ENCODE peak calls at places on chromosomes 13 and 19, in nine cellular contexts. H is CD8-positive, alpha-beta T cell; Y is cardiac fibroblast; U is CD4-positive, alpha-beta T cell; R is body of pancreas; F is HFF-Myc; E is neuronal stem cell; W is ovary; Z is kidney glomerular epithelial cell. V is an unnamed sample.

GRCh38 chr19:10796653-10797052 is 39.4 kb downstream of the TMED1 start:
- DNase-seq in R (no peak), E (no peak), F (no peak), Z (no peak), U (no peak), W (no peak), H (no peak), Y (no peak), V (no peak)

GRCh38 chr19:55581828-55582223 is 1.2 kb upstream of the ZNF579 start:
- DNase-seq in U (no peak), E (no peak), H (no peak), F (no peak), Y (no peak), R (no peak), Z (peak; percentile 99), W (no peak), V (no peak)

GRCh38 chr13:104510422-104510821 is 1444.2 kb upstream of the SLC10A2 start:
- DNase-seq in W (no peak), Y (no peak), U (no peak), H (no peak), E (no peak), R (peak; percentile 12), F (no peak), Z (no peak), V (no peak)

GRCh38 chr13:21676611-21677021 is 5.7 kb downstream of the FGF9 start:
- DNase-seq in E (peak; percentile 6), U (no peak), Z (peak; percentile 52), F (no peak), R (peak; percentile 68), H (no peak), Y (no peak), W (no peak), V (no peak)

GRCh38 chr13:91368676-91369425 is 21.4 kb downstream of the MIR17HG start:
- DNase-seq in H (no peak), E (no peak), W (no peak), Z (no peak), U (no peak), Y (peak; percentile 14), F (no peak), R (no peak), V (no peak)

GRCh38 chr19:35446194-35446593 is 1.9 kb upstream of the FFAR2 start:
- DNase-seq in F (no peak), R (no peak), Z (no peak), W (no peak), Y (peak; percentile 80), U (no peak), E (no peak), H (no peak), V (no peak)

GRCh38 chr13:41401371-41401770 is 56.0 kb upstream of the RGCC start:
- DNase-seq in Z (no peak), H (no peak), R (no peak), Y (no peak), E (no peak), U (no peak), F (no peak), W (no peak), V (no peak)

GRCh38 chr13:20274466-20274865 is 42.3 kb upstream of the GJB6 start:
- DNase-seq in R (no peak), W (no peak), Z (no peak), F (no peak), E (no peak), H (no peak), U (no peak), Y (no peak), V (no peak)

GRCh38 chr13:37956536-37956935 is 87.0 kb upstream of the TRPC4 start:
- DNase-seq in Y (no peak), W (no peak), R (no peak), F (no peak), Z (no peak), H (no peak), E (no peak), U (no peak), V (no peak)

GRCh38 chr13:94557836-94558235 is 38.1 kb downstream of the TGDS start:
- DNase-seq in F (no peak), R (no peak), W (no peak), Z (no peak), Y (no peak), E (no peak), H (no peak), U (no peak), V (no peak)

GRCh38 chr19:35140898-35141626 is 2.0 kb upstream of the FXYD7 start:
- DNase-seq in F (peak; percentile 48), Z (peak; percentile 87), H (peak; percentile 95), U (peak; percentile 96), Y (peak; percentile 94), W (peak; percentile 93), R (peak; percentile 94), E (peak; percentile 87), V (no peak)

GRCh38 chr13:29550589-29550988 is 44.9 kb downstream of the SLC7A1 start:
- DNase-seq in W (no peak), U (no peak), Z (no peak), F (no peak), E (no peak), H (no peak), R (no peak), Y (no peak), V (no peak)

GRCh38 chr13:26425439-26426358 is 131.8 kb upstream of the WASF3 start:
- DNase-seq in E (no peak), U (no peak), Y (no peak), R (peak; percentile 59), W (no peak), H (no peak), F (no peak), Z (peak; percentile 59), V (no peak)

GRCh38 chr13:100513987-100514670 is 74.5 kb downstream of the GGACT start:
- DNase-seq in Y (peak; percentile 38), H (no peak), E (no peak), F (no peak), R (no peak), W (no peak), Z (no peak), U (no peak), V (no peak)

GRCh38 chr19:50492303-50493052 is 15.8 kb upstream of the GARIN5A start:
- DNase-seq in U (peak; percentile 19), F (no peak), R (no peak), Z (no peak), Y (no peak), H (no peak), W (no peak), E (no peak), V (no peak)

GRCh38 chr13:79781829-79782540 is 301.0 kb downstream of the NDFIP2 start:
- DNase-seq in E (no peak), U (no peak), W (no peak), Y (no peak), R (no peak), H (no peak), Z (peak; percentile 56), F (no peak), V (no peak)

GRCh38 chr13:92767468-92767867 is 459.1 kb upstream of the GPC6 start:
- DNase-seq in H (no peak), U (no peak), Z (no peak), R (no peak), Y (no peak), W (no peak), F (no peak), E (no peak), V (no peak)

GRCh38 chr13:112325142-112325808 is 50.9 kb upstream of the SPACA7 start:
- DNase-seq in E (no peak), U (no peak), H (no peak), W (no peak), F (no peak), Y (no peak), Z (no peak), R (no peak), V (no peak)

GRCh38 chr19:35216833-35217707 is 11.5 kb downstream of the FAM187B start:
- DNase-seq in W (no peak), U (peak; percentile 49), Y (no peak), H (peak; percentile 27), E (no peak), Z (no peak), F (no peak), R (peak; percentile 44), V (no peak)

GRCh38 chr19:40355975-40356680 is 7.6 kb downstream of the PLD3 start:
- DNase-seq in R (no peak), F (no peak), U (no peak), Z (no peak), Y (no peak), H (no peak), W (no peak), E (no peak), V (no peak)

GRCh38 chr13:97567510-97568243 is 133.7 kb downstream of the RAP2A start:
- DNase-seq in W (no peak), F (no peak), U (no peak), E (no peak), R (peak; percentile 56), Y (peak; percentile 76), H (no peak), Z (no peak), V (no peak)

GRCh38 chr19:49767380-49767779 is 579 bp downstream of the AP2A1 start:
- DNase-seq in Y (peak; percentile 19), U (no peak), E (no peak), H (no peak), F (no peak), W (no peak), R (no peak), Z (no peak), V (no peak)

GRCh38 chr13:29926077-29926476 is 75.7 kb upstream of the UBL3 start:
- DNase-seq in U (no peak), H (no peak), E (no peak), Z (no peak), W (no peak), F (no peak), Y (no peak), R (no peak), V (no peak)

GRCh38 chr19:42191855-42192254 is 25.6 kb downstream of the DEDD2 start:
- DNase-seq in H (no peak), Y (peak; percentile 34), W (no peak), E (no peak), F (peak; percentile 51), U (no peak), R (no peak), Z (no peak), V (no peak)

GRCh38 chr13:33817513-33817842 is 471 bp upstream of the RFC3 start:
- DNase-seq in Y (no peak), Z (peak; percentile 53), E (no peak), W (no peak), F (no peak), R (no peak), U (no peak), H (no peak), V (no peak)

GRCh38 chr13:79749985-79750551 is 269.1 kb downstream of the NDFIP2 start:
- DNase-seq in W (peak; percentile 69), F (peak; percentile 85), Y (peak; percentile 99), Z (peak; percentile 98), R (peak; percentile 45), E (peak; percentile 21), H (no peak), U (no peak), V (peak; percentile 94)

GRCh38 chr19:51439021-51439465 is 19.2 kb downstream of the SIGLEC8 start:
- DNase-seq in W (no peak), R (no peak), U (no peak), E (no peak), Y (peak; percentile 2), H (peak; percentile 11), F (no peak), Z (no peak), V (no peak)

GRCh38 chr19:3788991-3789778 is 3.0 kb upstream of the MATK start:
- DNase-seq in E (no peak), W (no peak), F (no peak), R (no peak), U (no peak), H (no peak), Y (no peak), Z (no peak), V (no peak)

GRCh38 chr13:51625555-51626345 is 41.5 kb downstream of the WDFY2 start:
- DNase-seq in Y (peak; percentile 70), E (no peak), U (no peak), Z (peak; percentile 63), W (no peak), H (no peak), R (peak; percentile 67), F (no peak), V (no peak)

GRCh38 chr13:32033744-32034143 is 2.2 kb downstream of the FRY start:
- DNase-seq in R (no peak), U (no peak), F (no peak), W (no peak), Y (no peak), E (no peak), H (no peak), Z (no peak), V (no peak)

GRCh38 chr13:76029088-76029487 is 393.0 kb downstream of the LMO7 start:
- DNase-seq in Z (no peak), U (no peak), Y (no peak), E (no peak), R (no peak), H (no peak), W (no peak), F (no peak), V (no peak)

V was measured in BJ.